ENCODE peak calls at places on chromosomes 2 and 18, in five cellular contexts. J, A, T, Z and W are unnamed samples. For H3K27me3 and H3K9me3, the result is how much of the 10 kb centered on the place peaks cover.

GRCh38 chr18:49651033-49651432 is 89.2 kb downstream of the LIPG start:
- DNase-seq in J (no peak), A (no peak), T (no peak), Z (no peak), W (no peak)

GRCh38 chr2:142980246-142981068 is 103.0 kb downstream of the KYNU start:
- DNase-seq in J (no peak), A (no peak), T (no peak), Z (no peak), W (peak)

GRCh38 chr2:695111-695510 is 17.9 kb upstream of the TMEM18 start:
- DNase-seq in J (no peak), A (no peak), T (no peak), Z (peak), W (no peak)

GRCh38 chr2:200397785-200398184 is 91.3 kb downstream of the SPATS2L start:
- DNase-seq in J (no peak), A (no peak), T (no peak), Z (no peak), W (no peak)

GRCh38 chr2:182868049-182868422 is 1.6 kb upstream of the FRZB start:
- DNase-seq in J (no peak), A (no peak), T (no peak), Z (no peak), W (no peak)

GRCh38 chr2:207802650-207803049 is 32.9 kb upstream of the FZD5 start:
- DNase-seq in J (no peak), A (no peak), T (no peak), Z (no peak), W (no peak)

GRCh38 chr2:135168119-135168872 is 116.2 kb downstream of the RAB3GAP1 start:
- DNase-seq in J (no peak), A (no peak), T (no peak), Z (no peak), W (no peak)

GRCh38 chr2:157751462-157752058 is 122.9 kb upstream of the ACVR1C start:
- DNase-seq in J (no peak), A (no peak), T (no peak), Z (peak), W (no peak)

GRCh38 chr18:55012041-55012440 is 52.8 kb upstream of the CCDC68 start:
- DNase-seq in J (no peak), A (no peak), T (no peak), Z (no peak), W (no peak)

DNA sequence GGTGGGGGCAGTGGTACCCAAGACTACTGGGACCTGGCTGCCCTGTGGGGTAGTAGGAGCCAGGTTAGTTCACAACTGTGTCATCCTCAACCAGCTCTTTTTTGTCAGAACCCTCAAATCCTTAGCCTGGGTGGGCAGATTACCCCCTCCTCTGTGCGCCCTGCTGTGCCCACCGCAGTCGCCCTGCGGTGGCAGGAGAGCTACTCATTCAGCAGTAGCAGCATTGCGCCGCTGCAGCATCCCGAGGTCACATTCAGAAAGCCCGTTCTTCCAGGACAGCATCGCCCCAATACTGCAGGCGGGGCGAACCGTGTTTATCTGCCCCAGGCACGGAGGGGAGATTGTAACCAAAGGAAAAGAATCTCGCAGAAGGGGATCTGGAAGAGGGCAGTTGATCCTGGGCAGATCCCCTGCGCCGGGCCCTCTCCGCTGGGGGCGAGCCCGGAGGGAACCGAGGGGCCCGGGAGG is 13.0 kb downstream of the POU3F3 start:
- DNase-seq in J (no peak), A (no peak), T (no peak), Z (no peak), W (no peak)
- H3K27me3 ChIP-seq in J (under half), A (half or more), T (half or more), Z (under half), W (half or more)

DNA sequence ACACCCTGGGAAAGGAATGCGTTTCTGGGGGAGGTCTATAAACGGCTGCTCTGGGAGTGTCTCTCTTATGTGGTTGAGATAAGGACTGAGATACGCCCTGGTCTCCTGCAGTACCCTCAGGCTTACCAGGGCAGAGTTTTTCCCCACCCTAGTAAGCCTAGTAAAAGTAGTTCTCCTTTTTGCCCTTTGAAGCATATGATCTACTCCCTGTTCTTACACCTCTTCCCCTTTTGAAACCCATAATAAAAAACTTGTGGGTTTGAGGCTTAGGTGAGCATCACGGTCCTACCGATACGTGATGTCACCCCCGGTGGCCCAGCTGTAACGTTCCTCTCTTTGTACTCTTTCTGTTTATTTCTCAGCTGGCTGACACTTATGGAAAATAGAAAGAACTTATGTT is 97.4 kb downstream of the FSIP2 start:
- DNase-seq in J (no peak), A (no peak), T (no peak), Z (no peak), W (no peak)
- H3K9me3 ChIP-seq in J (under half), A (under half), T (under half), Z (under half), W (under half)

GRCh38 chr2:239824866-239825704 is 200.1 kb downstream of the NDUFA10 start:
- DNase-seq in J (no peak), A (peak), T (peak), Z (no peak), W (no peak)
- TF ChIP-seq CTCF in J (no peak), A (no peak), T (no peak), Z (no peak), W (no peak)

DNA sequence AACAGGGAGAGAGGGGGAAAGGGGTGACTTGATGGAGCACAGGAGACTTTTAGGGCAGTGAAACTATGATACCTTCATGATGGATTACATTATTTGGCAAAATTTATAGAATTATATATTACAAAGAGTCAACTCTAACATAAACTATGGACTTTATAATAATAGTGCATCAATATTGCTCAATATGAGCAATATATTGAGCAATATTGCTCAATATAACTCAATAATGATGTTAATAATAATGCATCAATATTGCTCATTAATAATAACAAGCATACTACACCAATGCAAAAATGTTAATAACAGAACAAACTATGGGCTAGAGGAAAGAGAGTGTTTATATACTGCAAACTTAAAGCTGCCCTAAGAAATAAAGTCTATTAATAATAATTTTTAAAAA is 3.1 kb upstream of the UNC80 start:
- DNase-seq in J (no peak), A (no peak), T (no peak), Z (no peak), W (no peak)
- H3K27me3 ChIP-seq in J (under half), A (under half), T (under half), Z (under half), W (half or more)

DNA sequence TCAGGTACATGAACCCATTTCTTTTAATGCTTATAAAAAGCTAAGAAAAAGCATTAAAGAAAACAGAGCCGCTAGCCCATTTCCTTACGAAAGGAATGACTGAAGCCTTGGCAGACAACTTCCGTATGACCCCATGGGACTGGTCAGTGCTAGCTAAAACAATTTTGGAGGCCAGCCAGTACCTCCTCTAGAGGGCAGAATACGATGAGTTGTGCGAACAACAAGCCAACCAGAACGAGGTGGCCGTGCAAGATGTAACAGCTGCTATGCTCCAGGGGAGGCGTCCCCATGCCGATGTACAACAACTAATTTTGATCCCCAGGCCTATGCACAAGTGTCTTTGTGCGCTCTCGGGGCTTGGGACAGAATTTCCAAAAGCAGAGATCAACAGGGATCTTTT is 16.7 kb downstream of the MAP3K2 start:
- DNase-seq in J (peak), A (no peak), T (peak), Z (no peak), W (no peak)
- H3K9me3 ChIP-seq in J (under half), A (under half), T (under half), Z (under half), W (under half)

GRCh38 chr2:203813684-203814083 is 53.9 kb upstream of the CTLA4 start:
- DNase-seq in J (no peak), A (no peak), T (no peak), Z (no peak), W (no peak)

GRCh38 chr2:203814661-203815540 is 52.7 kb upstream of the CTLA4 start:
- DNase-seq in J (no peak), A (no peak), T (no peak), Z (peak), W (peak)

GRCh38 chr2:203817147-203817546 is 50.4 kb upstream of the CTLA4 start:
- DNase-seq in J (no peak), A (no peak), T (no peak), Z (no peak), W (no peak)

GRCh38 chr2:203812294-203813221 is 55.0 kb upstream of the CTLA4 start:
- DNase-seq in J (no peak), A (no peak), T (no peak), Z (no peak), W (no peak)

DNA sequence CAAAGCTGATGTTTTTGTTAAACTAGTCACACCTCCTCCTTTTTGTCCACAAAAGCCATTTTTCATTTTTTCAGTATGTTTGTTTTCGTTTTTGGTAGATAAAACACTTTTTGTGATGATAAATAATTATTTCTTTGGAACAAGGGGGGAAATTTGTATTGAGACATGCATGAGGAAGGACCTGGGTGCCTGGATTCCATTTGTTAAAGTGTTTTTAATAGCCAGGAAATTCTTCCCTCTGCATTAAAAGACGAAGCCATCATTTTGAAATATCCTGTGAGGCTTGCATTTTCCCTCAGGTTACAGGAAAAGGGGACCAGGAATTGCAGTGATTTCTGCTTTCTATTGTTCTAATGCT is 52.1 kb upstream of the CTLA4 start:
- DNase-seq in J (no peak), A (no peak), T (no peak), Z (no peak), W (no peak)
- TF ChIP-seq CTCF in J (no peak), A (no peak), T (no peak), Z (no peak), W (no peak)